ENCODE peak calls at places on chromosomes 2 and 18, in five cellular contexts. One of them, this sample, is unnamed.

GRCh38 chr18:56112013-56112749 is 524.2 kb upstream of the TCF4 start:
- DNase-seq in IMR-90: peak; percentile 75
- DNase-seq in trophoblast cell: no peak
- DNase-seq in H1: no peak
- DNase-seq in mesenchymal stem cell: no peak
- DNase-seq in this sample: no peak

GRCh38 chr18:23135679-23136325 is 517 bp downstream of the CABLES1 start:
- DNase-seq in trophoblast cell: peak; percentile 21
- DNase-seq in mesenchymal stem cell: peak; percentile 48
- DNase-seq in H1: no peak
- DNase-seq in IMR-90: no peak
- DNase-seq in this sample: peak; percentile 30

GRCh38 chr18:63366270-63366990 is 576 bp downstream of the KDSR start:
- DNase-seq in mesenchymal stem cell: peak; percentile 77
- DNase-seq in IMR-90: peak; percentile 69
- DNase-seq in trophoblast cell: peak; percentile 75
- DNase-seq in H1: peak; percentile 34
- DNase-seq in this sample: peak; percentile 14

GRCh38 chr2:950627-950992 is at the start of gene SNTG2:
- DNase-seq in trophoblast cell: no peak
- DNase-seq in H1: no peak
- DNase-seq in mesenchymal stem cell: no peak
- DNase-seq in IMR-90: no peak
- DNase-seq in this sample: peak; percentile 49

GRCh38 chr18:12092398-12093229 is 1.0 kb upstream of the ANKRD62 start:
- DNase-seq in trophoblast cell: peak; percentile 62
- DNase-seq in H1: no peak
- DNase-seq in mesenchymal stem cell: no peak
- DNase-seq in IMR-90: no peak
- DNase-seq in this sample: no peak

GRCh38 chr2:219864154-219864553 is 236.7 kb downstream of the SLC4A3 start:
- DNase-seq in H1: no peak
- DNase-seq in IMR-90: no peak
- DNase-seq in mesenchymal stem cell: no peak
- DNase-seq in trophoblast cell: no peak
- DNase-seq in this sample: no peak

GRCh38 chr2:171837736-171838135 is 56.3 kb downstream of the SLC25A12 start:
- DNase-seq in mesenchymal stem cell: no peak
- DNase-seq in IMR-90: peak; percentile 24
- DNase-seq in trophoblast cell: no peak
- DNase-seq in H1: no peak
- DNase-seq in this sample: no peak

GRCh38 chr18:3046216-3046808 is 33.4 kb upstream of the LPIN2 start:
- DNase-seq in H1: no peak
- DNase-seq in IMR-90: no peak
- DNase-seq in trophoblast cell: no peak
- DNase-seq in mesenchymal stem cell: no peak
- DNase-seq in this sample: no peak

GRCh38 chr18:69787825-69788547 is 159.7 kb downstream of the CD226 start:
- DNase-seq in mesenchymal stem cell: peak; percentile 76
- DNase-seq in trophoblast cell: no peak
- DNase-seq in IMR-90: peak; percentile 83
- DNase-seq in H1: no peak
- DNase-seq in this sample: no peak

GRCh38 chr2:150878347-150878746 is 383.3 kb downstream of the RBM43 start:
- DNase-seq in H1: no peak
- DNase-seq in trophoblast cell: peak; percentile 8
- DNase-seq in mesenchymal stem cell: peak; percentile 51
- DNase-seq in IMR-90: peak; percentile 52
- DNase-seq in this sample: no peak

GRCh38 chr2:146874260-146874658 is 970.6 kb upstream of the ACVR2A start:
- DNase-seq in IMR-90: no peak
- DNase-seq in trophoblast cell: no peak
- DNase-seq in H1: no peak
- DNase-seq in mesenchymal stem cell: peak; percentile 27
- DNase-seq in this sample: no peak

GRCh38 chr2:239075918-239076727 is 228.2 kb downstream of the TWIST2 start:
- DNase-seq in H1: no peak
- DNase-seq in IMR-90: no peak
- DNase-seq in trophoblast cell: no peak
- DNase-seq in mesenchymal stem cell: no peak
- DNase-seq in this sample: no peak

GRCh38 chr18:45686892-45687611 is 36.9 kb upstream of the SLC14A1 start:
- DNase-seq in mesenchymal stem cell: no peak
- DNase-seq in trophoblast cell: no peak
- DNase-seq in H1: no peak
- DNase-seq in IMR-90: no peak
- DNase-seq in this sample: no peak

GRCh38 chr2:62719757-62720156 is 14.2 kb downstream of the EHBP1 start:
- DNase-seq in mesenchymal stem cell: no peak
- DNase-seq in H1: no peak
- DNase-seq in IMR-90: no peak
- DNase-seq in trophoblast cell: no peak
- DNase-seq in this sample: no peak

GRCh38 chr2:54423213-54423612 is 32.9 kb upstream of the SPTBN1 start:
- DNase-seq in H1: no peak
- DNase-seq in trophoblast cell: no peak
- DNase-seq in IMR-90: no peak
- DNase-seq in mesenchymal stem cell: no peak
- DNase-seq in this sample: no peak

GRCh38 chr2:35819053-35819452 is 536.5 kb upstream of the CRIM1 start:
- DNase-seq in trophoblast cell: no peak
- DNase-seq in H1: no peak
- DNase-seq in mesenchymal stem cell: no peak
- DNase-seq in IMR-90: no peak
- DNase-seq in this sample: no peak

GRCh38 chr2:42792583-42793313 is at the start of gene HAAO:
- DNase-seq in trophoblast cell: no peak
- DNase-seq in H1: no peak
- DNase-seq in IMR-90: no peak
- DNase-seq in mesenchymal stem cell: peak; percentile 52
- DNase-seq in this sample: peak; percentile 57
- H3K4me3 ChIP-seq in trophoblast cell: peak within 1 kb of the TSS; percentile 70
- H3K4me3 ChIP-seq in H1: peak within 1 kb of the TSS; percentile 75
- H3K4me3 ChIP-seq in IMR-90: no peak within 1 kb of the TSS
- H3K4me3 ChIP-seq in mesenchymal stem cell: peak within 1 kb of the TSS; percentile 68
- H3K4me3 ChIP-seq in this sample: no peak within 1 kb of the TSS

DNA sequence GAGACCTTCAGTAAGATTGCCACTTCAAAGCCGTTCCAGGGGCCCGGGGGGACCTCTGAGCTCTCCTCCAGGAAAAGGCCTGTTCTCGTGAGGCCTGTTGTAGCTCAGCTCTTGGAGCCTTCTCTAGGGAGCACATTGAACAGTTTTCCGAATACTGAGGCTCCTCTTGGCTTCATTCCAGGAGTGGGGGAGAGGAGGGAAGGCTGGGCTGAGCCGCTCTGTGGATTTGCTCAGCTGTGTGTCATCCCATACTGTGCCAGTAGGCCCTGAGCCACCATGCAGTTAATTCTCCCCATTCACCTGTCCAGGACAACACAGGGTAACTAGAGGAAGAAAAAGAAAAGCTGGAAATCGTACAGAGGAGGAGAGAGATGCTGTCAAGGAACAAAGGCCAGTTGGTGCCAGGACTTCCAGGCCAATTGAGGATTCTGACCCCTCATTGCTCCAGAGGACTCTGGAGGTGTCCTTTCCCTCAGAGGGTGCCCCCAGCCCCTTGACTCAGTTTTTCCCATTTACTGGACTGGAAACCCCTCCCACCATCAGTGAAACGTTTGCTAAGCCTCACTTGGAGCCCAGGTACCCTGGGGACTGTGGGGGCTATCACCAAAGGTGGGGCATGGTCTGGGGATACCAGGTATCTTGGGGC is 41.4 kb downstream of the HS1BP3 start:
- DNase-seq in trophoblast cell: no peak
- DNase-seq in H1: no peak
- DNase-seq in IMR-90: peak; percentile 67
- DNase-seq in mesenchymal stem cell: peak; percentile 76
- DNase-seq in this sample: no peak
- H4K91ac ChIP-seq in trophoblast cell: peak overlapping the region; percentile 31
- H4K91ac ChIP-seq in H1: no peak overlapping the region
- H4K91ac ChIP-seq in IMR-90: no peak overlapping the region
- H4K91ac ChIP-seq in mesenchymal stem cell: peak overlapping the region; percentile 28
- H4K91ac ChIP-seq in this sample: no peak overlapping the region

GRCh38 chr2:132448771-132449170 is 32.2 kb downstream of the GPR39 start:
- DNase-seq in mesenchymal stem cell: peak; percentile 50
- DNase-seq in H1: no peak
- DNase-seq in trophoblast cell: peak; percentile 11
- DNase-seq in IMR-90: peak; percentile 55
- DNase-seq in this sample: no peak

GRCh38 chr2:132449868-132450267 is 33.3 kb downstream of the GPR39 start:
- DNase-seq in mesenchymal stem cell: no peak
- DNase-seq in H1: no peak
- DNase-seq in trophoblast cell: no peak
- DNase-seq in IMR-90: no peak
- DNase-seq in this sample: no peak

GRCh38 chr2:132443106-132443505 is 26.5 kb downstream of the GPR39 start:
- DNase-seq in H1: no peak
- DNase-seq in trophoblast cell: no peak
- DNase-seq in IMR-90: no peak
- DNase-seq in mesenchymal stem cell: no peak
- DNase-seq in this sample: no peak

GRCh38 chr2:132448331-132448730 is 31.7 kb downstream of the GPR39 start:
- DNase-seq in trophoblast cell: no peak
- DNase-seq in H1: no peak
- DNase-seq in IMR-90: no peak
- DNase-seq in mesenchymal stem cell: no peak
- DNase-seq in this sample: no peak

DNA sequence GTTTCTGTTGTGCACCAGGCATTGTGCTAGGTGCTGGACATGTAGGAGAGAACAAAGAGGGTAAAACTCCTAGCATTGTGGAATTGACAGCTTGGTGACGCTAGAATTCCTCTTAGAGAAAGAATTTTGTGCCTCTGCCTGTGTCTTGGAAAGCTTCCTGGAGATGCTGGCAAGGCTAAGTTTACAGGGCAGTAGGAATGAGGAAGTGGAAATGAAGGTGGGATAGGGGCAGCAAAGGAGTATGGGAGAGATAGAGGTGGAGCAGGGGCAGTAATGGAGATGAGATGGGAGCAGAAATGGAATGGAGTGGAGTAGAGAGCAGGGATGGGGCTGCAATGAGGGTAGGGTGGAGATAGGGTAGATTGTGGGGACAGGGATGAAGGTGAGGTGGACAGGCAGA is 29.9 kb downstream of the GPR39 start:
- DNase-seq in trophoblast cell: no peak
- DNase-seq in mesenchymal stem cell: no peak
- DNase-seq in H1: no peak
- DNase-seq in IMR-90: no peak
- DNase-seq in this sample: no peak
- H3K4me3 ChIP-seq in trophoblast cell: no peak overlapping the region
- H3K4me3 ChIP-seq in mesenchymal stem cell: no peak overlapping the region
- H3K4me3 ChIP-seq in H1: no peak overlapping the region
- H3K4me3 ChIP-seq in IMR-90: no peak overlapping the region
- H3K4me3 ChIP-seq in this sample: no peak overlapping the region

GRCh38 chr18:48009116-48009825 is 78.8 kb upstream of the SMAD2 start:
- DNase-seq in IMR-90: no peak
- DNase-seq in trophoblast cell: no peak
- DNase-seq in mesenchymal stem cell: no peak
- DNase-seq in H1: no peak
- DNase-seq in this sample: no peak

GRCh38 chr18:48007381-48007780 is 76.9 kb upstream of the SMAD2 start:
- DNase-seq in trophoblast cell: no peak
- DNase-seq in mesenchymal stem cell: no peak
- DNase-seq in IMR-90: no peak
- DNase-seq in H1: no peak
- DNase-seq in this sample: no peak

GRCh38 chr18:48010264-48010663 is 79.8 kb upstream of the SMAD2 start:
- DNase-seq in H1: no peak
- DNase-seq in mesenchymal stem cell: no peak
- DNase-seq in trophoblast cell: no peak
- DNase-seq in IMR-90: no peak
- DNase-seq in this sample: no peak

GRCh38 chr18:48006415-48007175 is 76.1 kb upstream of the SMAD2 start:
- DNase-seq in H1: no peak
- DNase-seq in mesenchymal stem cell: no peak
- DNase-seq in IMR-90: no peak
- DNase-seq in trophoblast cell: no peak
- DNase-seq in this sample: no peak

DNA sequence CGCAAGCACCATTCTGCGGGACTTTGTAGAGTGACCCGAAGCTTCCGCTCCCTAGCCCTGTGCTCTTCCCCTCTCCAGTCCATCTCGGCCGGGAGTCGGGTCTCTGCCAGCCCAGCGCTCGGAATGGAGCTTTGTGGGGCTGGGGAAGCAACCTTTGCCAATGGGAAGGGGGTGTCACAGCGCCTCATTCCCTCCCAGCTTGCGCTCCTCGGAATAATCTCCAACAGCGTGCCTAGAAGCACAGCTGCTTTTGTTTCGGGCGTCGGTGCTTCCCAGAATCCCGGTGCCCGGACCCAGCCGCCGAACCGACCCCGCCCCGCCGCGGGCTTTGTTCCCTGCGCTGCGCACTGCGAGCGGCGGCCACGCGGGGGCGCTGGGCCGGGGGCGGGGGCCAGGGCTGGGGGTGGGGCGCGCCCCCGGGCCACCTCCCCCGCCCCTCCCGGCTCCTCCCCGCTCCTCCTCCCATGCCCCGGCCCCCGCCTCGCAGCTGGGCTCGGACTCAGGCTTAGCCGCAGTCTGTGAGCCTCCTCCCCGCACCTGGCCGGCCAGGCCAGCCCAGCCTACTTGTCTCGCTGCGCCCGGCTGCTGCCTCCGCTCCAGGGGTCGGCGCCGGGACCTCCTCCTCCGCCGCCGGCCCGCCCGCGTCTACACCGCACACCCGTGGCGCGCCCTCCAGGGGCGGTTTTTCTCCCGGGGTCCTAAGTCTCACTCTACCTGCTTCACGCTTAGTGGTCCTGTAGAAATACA is 77.7 kb upstream of the SMAD2 start:
- DNase-seq in H1: peak; percentile 70
- DNase-seq in IMR-90: no peak
- DNase-seq in mesenchymal stem cell: peak; percentile 25
- DNase-seq in trophoblast cell: peak; percentile 71
- DNase-seq in this sample: peak; percentile 80
- H4K91ac ChIP-seq in H1: peak overlapping the region; percentile 25
- H4K91ac ChIP-seq in IMR-90: no peak overlapping the region
- H4K91ac ChIP-seq in mesenchymal stem cell: peak overlapping the region; percentile 78
- H4K91ac ChIP-seq in trophoblast cell: peak overlapping the region; percentile 86
- H4K91ac ChIP-seq in this sample: peak overlapping the region; percentile 86